ENCODE peak calls at places on chromosomes 5 and 9, in four cellular contexts. One of them, this sample, is unnamed.
A peak's percentile ranks its signal among the peaks of the same experiment; 100 is the strongest.

GRCh38 chr5:131980696-131981095 is 30.8 kb downstream of the ACSL6 start:
- DNase-seq in stimulated activated CD4-positive, alpha-beta T cell treated with anti-CD3 and anti-CD28 coated beads, TNF-alpha, amount 100 ng/mL, for 1 hour: no peak
- DNase-seq in activated T-helper 1 cell treated with anti-CD3 and anti-CD28 coated beads, Interleukin-2, amount 50 U/mL, for 16 hours: no peak
- DNase-seq in T follicular helper cell: no peak
- DNase-seq in this sample: no peak

GRCh38 chr5:83711982-83712601 is 8.6 kb downstream of the HAPLN1 start:
- DNase-seq in stimulated activated CD4-positive, alpha-beta T cell treated with anti-CD3 and anti-CD28 coated beads, TNF-alpha, amount 100 ng/mL, for 1 hour: no peak
- DNase-seq in activated T-helper 1 cell treated with anti-CD3 and anti-CD28 coated beads, Interleukin-2, amount 50 U/mL, for 16 hours: no peak
- DNase-seq in T follicular helper cell: no peak
- DNase-seq in this sample: no peak

GRCh38 chr9:70602364-70603019 is 188.0 kb upstream of the KLF9 start:
- DNase-seq in stimulated activated CD4-positive, alpha-beta T cell treated with anti-CD3 and anti-CD28 coated beads, TNF-alpha, amount 100 ng/mL, for 1 hour: no peak
- DNase-seq in activated T-helper 1 cell treated with anti-CD3 and anti-CD28 coated beads, Interleukin-2, amount 50 U/mL, for 16 hours: no peak
- DNase-seq in T follicular helper cell: peak; percentile 3
- DNase-seq in this sample: no peak

GRCh38 chr9:19161257-19162025 is 34.1 kb upstream of the PLIN2 start:
- DNase-seq in stimulated activated CD4-positive, alpha-beta T cell treated with anti-CD3 and anti-CD28 coated beads, TNF-alpha, amount 100 ng/mL, for 1 hour: no peak
- DNase-seq in activated T-helper 1 cell treated with anti-CD3 and anti-CD28 coated beads, Interleukin-2, amount 50 U/mL, for 16 hours: no peak
- DNase-seq in T follicular helper cell: peak; percentile 9
- DNase-seq in this sample: no peak

GRCh38 chr5:33321026-33321425 is 119.7 kb upstream of the TARS1 start:
- DNase-seq in stimulated activated CD4-positive, alpha-beta T cell treated with anti-CD3 and anti-CD28 coated beads, TNF-alpha, amount 100 ng/mL, for 1 hour: no peak
- DNase-seq in activated T-helper 1 cell treated with anti-CD3 and anti-CD28 coated beads, Interleukin-2, amount 50 U/mL, for 16 hours: no peak
- DNase-seq in T follicular helper cell: no peak
- DNase-seq in this sample: no peak

GRCh38 chr9:32581512-32582143 is 8.7 kb upstream of the NDUFB6 start:
- DNase-seq in stimulated activated CD4-positive, alpha-beta T cell treated with anti-CD3 and anti-CD28 coated beads, TNF-alpha, amount 100 ng/mL, for 1 hour: no peak
- DNase-seq in activated T-helper 1 cell treated with anti-CD3 and anti-CD28 coated beads, Interleukin-2, amount 50 U/mL, for 16 hours: no peak
- DNase-seq in T follicular helper cell: no peak
- DNase-seq in this sample: no peak

GRCh38 chr5:172544371-172545120 is 90.2 kb upstream of the SH3PXD2B start:
- DNase-seq in stimulated activated CD4-positive, alpha-beta T cell treated with anti-CD3 and anti-CD28 coated beads, TNF-alpha, amount 100 ng/mL, for 1 hour: no peak
- DNase-seq in activated T-helper 1 cell treated with anti-CD3 and anti-CD28 coated beads, Interleukin-2, amount 50 U/mL, for 16 hours: no peak
- DNase-seq in T follicular helper cell: no peak
- DNase-seq in this sample: no peak

GRCh38 chr5:113050606-113051391 is 74.2 kb downstream of the DCP2 start:
- DNase-seq in stimulated activated CD4-positive, alpha-beta T cell treated with anti-CD3 and anti-CD28 coated beads, TNF-alpha, amount 100 ng/mL, for 1 hour: no peak
- DNase-seq in activated T-helper 1 cell treated with anti-CD3 and anti-CD28 coated beads, Interleukin-2, amount 50 U/mL, for 16 hours: no peak
- DNase-seq in T follicular helper cell: no peak
- DNase-seq in this sample: no peak

GRCh38 chr5:142364251-142365145 is 39.7 kb upstream of the SPRY4 start:
- DNase-seq in stimulated activated CD4-positive, alpha-beta T cell treated with anti-CD3 and anti-CD28 coated beads, TNF-alpha, amount 100 ng/mL, for 1 hour: no peak
- DNase-seq in activated T-helper 1 cell treated with anti-CD3 and anti-CD28 coated beads, Interleukin-2, amount 50 U/mL, for 16 hours: no peak
- DNase-seq in T follicular helper cell: no peak
- DNase-seq in this sample: no peak

GRCh38 chr9:91421987-91422765 is 1.5 kb downstream of the NFIL3 start:
- DNase-seq in stimulated activated CD4-positive, alpha-beta T cell treated with anti-CD3 and anti-CD28 coated beads, TNF-alpha, amount 100 ng/mL, for 1 hour: no peak
- DNase-seq in activated T-helper 1 cell treated with anti-CD3 and anti-CD28 coated beads, Interleukin-2, amount 50 U/mL, for 16 hours: no peak
- DNase-seq in T follicular helper cell: no peak
- DNase-seq in this sample: no peak

GRCh38 chr5:150262502-150262901 is 27.1 kb downstream of the CAMK2A start:
- DNase-seq in stimulated activated CD4-positive, alpha-beta T cell treated with anti-CD3 and anti-CD28 coated beads, TNF-alpha, amount 100 ng/mL, for 1 hour: no peak
- DNase-seq in activated T-helper 1 cell treated with anti-CD3 and anti-CD28 coated beads, Interleukin-2, amount 50 U/mL, for 16 hours: no peak
- DNase-seq in T follicular helper cell: no peak
- DNase-seq in this sample: no peak

GRCh38 chr5:108917596-108917995 is 169.9 kb downstream of the FER start:
- DNase-seq in stimulated activated CD4-positive, alpha-beta T cell treated with anti-CD3 and anti-CD28 coated beads, TNF-alpha, amount 100 ng/mL, for 1 hour: no peak
- DNase-seq in activated T-helper 1 cell treated with anti-CD3 and anti-CD28 coated beads, Interleukin-2, amount 50 U/mL, for 16 hours: no peak
- DNase-seq in T follicular helper cell: no peak
- DNase-seq in this sample: no peak

GRCh38 chr9:114303571-114303970 is 19.3 kb upstream of the ORM1 start:
- DNase-seq in stimulated activated CD4-positive, alpha-beta T cell treated with anti-CD3 and anti-CD28 coated beads, TNF-alpha, amount 100 ng/mL, for 1 hour: no peak
- DNase-seq in activated T-helper 1 cell treated with anti-CD3 and anti-CD28 coated beads, Interleukin-2, amount 50 U/mL, for 16 hours: no peak
- DNase-seq in T follicular helper cell: no peak
- DNase-seq in this sample: no peak

GRCh38 chr5:109709225-109709624 is 19.5 kb downstream of the MAN2A1 start:
- DNase-seq in stimulated activated CD4-positive, alpha-beta T cell treated with anti-CD3 and anti-CD28 coated beads, TNF-alpha, amount 100 ng/mL, for 1 hour: no peak
- DNase-seq in activated T-helper 1 cell treated with anti-CD3 and anti-CD28 coated beads, Interleukin-2, amount 50 U/mL, for 16 hours: no peak
- DNase-seq in T follicular helper cell: no peak
- DNase-seq in this sample: no peak

This sample was measured in effector CD8-positive, alpha-beta T cell.